ENCODE peak calls at places on chromosomes 13 and 19, in seven cellular contexts. O is thoracic aorta, Q is lung, X is tibial artery, U is breast epithelium, R is brain microvascular endothelial cell, H is small intestine. T is an unnamed sample.

GRCh38 chr13:49214917-49215376 is 5.2 kb upstream of the MLNR start:
- DNase-seq in O (no peak), Q (peak), X (no peak), U (no peak), R (no peak), H (peak), T (peak)

GRCh38 chr19:12778020-12778904 is 2.9 kb upstream of the HOOK2 start:
- DNase-seq in O (no peak), Q (peak), X (peak), U (peak), R (peak), H (peak), T (peak)

GRCh38 chr19:11657307-11657706 is 60.0 kb downstream of the ZNF627 start:
- DNase-seq in O (no peak), Q (no peak), X (no peak), U (no peak), R (no peak), H (peak), T (peak)

GRCh38 chr19:16315825-16316505 is 8.7 kb upstream of the KLF2 start:
- DNase-seq in O (no peak), Q (peak), X (peak), U (no peak), R (peak), H (no peak), T (peak)

GRCh38 chr19:30287973-30288372 is 84.2 kb upstream of the ZNF536 start:
- DNase-seq in O (no peak), Q (no peak), X (no peak), U (no peak), R (no peak), H (no peak), T (no peak)

GRCh38 chr13:44048326-44048725 is 168.6 kb downstream of the LACC1 start:
- DNase-seq in O (no peak), Q (no peak), X (no peak), U (no peak), R (no peak), H (peak), T (no peak)

GRCh38 chr13:40026741-40027140 is 371.3 kb downstream of the COG6 start:
- DNase-seq in O (no peak), Q (no peak), X (no peak), U (no peak), R (no peak), H (no peak), T (no peak)

GRCh38 chr13:109496216-109496615 is 290.2 kb downstream of the IRS2 start:
- DNase-seq in O (no peak), Q (no peak), X (no peak), U (no peak), R (no peak), H (no peak), T (no peak)

GRCh38 chr13:73000027-73000674 is 58.7 kb upstream of the KLF5 start:
- DNase-seq in O (no peak), Q (no peak), X (no peak), U (no peak), R (no peak), H (peak), T (no peak)

GRCh38 chr13:44703371-44703770 is 127.2 kb upstream of the TSC22D1 start:
- DNase-seq in O (no peak), Q (no peak), X (no peak), U (no peak), R (peak), H (no peak), T (no peak)

GRCh38 chr13:81318231-81319019 is 977.5 kb upstream of the SPRY2 start:
- DNase-seq in O (no peak), Q (no peak), X (no peak), U (no peak), R (no peak), H (no peak), T (no peak)

DNA sequence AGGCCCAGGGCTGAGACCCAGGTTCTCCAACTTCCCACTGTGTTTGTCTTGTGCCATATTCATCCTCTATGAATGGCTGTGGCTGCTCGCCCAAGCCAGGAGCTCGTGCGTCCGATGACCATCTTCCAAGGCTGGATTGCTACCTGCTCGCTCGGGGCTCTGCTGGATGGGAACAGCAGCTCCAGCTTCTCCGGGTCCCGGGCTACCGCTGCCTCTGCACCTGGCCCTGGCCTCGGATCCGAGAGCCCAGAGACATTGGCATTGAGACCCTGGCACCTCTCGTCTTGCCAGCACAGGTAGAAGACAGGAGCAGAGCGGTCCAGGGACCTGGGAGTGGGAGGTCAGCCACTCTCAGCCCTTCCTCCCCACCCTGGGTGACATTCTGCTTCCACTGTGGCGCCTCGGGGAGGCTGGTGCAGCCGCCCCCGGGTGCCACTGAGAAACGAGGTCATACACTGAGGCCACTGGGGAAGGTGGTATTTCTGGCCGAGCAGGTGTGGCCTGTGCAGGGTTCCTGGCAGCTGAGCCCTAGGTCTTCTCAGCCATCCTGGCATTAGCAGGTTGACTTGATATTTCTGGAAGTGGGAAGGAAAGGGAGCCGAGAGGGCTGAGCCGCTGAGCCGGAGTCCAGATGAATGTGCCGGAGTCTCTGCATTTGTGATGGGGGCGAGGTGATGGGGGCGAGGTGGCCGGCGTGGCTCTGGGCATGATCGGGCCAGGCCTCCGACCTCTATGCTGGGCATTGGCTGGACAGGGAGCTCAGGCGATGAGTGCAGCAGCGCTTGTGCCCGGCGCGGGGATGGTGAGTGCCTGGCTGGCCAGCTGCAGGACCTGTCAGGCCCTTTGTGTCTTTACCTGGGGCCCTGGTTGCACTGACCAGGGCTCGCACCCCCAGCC is 18.6 kb downstream of the NDUFB7 start:
- DNase-seq in O (no peak), Q (no peak), X (no peak), U (no peak), R (no peak), H (no peak), T (no peak)
- H3K27ac ChIP-seq in O (no peak), Q (no peak), X (no peak), U (peak), R (no peak), H (no peak), T (no peak)

GRCh38 chr19:45779231-45780145 is 2.8 kb downstream of the DMPK start:
- DNase-seq in O (peak), Q (peak), X (peak), U (peak), R (no peak), H (peak), T (peak)
- H3K4me3 ChIP-seq in O (peak), Q (no peak), X (peak), U (peak), R (no peak), H (no peak), T (peak)

DNA sequence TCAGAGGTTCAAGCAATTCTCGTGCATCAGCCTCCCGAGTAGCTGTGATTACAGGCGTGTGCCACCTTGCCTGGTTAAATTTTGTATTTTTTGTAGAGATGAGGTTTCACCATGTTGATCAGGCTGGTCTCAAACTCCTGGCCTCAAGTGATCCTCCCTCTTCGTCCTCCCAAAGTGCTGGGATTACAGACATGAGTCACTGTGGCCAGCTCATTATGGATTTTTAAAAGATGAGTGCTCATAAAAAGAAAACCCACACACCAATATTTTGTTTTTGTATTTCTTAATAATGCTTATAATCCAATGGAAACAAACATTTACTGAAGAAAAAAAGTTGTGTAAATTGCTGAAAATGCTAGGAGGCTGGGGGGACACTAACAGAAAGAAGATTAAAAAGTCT is 5.0 kb upstream of the MICU2 start:
- DNase-seq in O (no peak), Q (no peak), X (no peak), U (no peak), R (no peak), H (no peak), T (no peak)
- H3K27ac ChIP-seq in O (no peak), Q (no peak), X (no peak), U (no peak), R (no peak), H (no peak), T (no peak)

GRCh38 chr13:23578411-23579071 is 8.3 kb downstream of the TNFRSF19 start:
- DNase-seq in O (no peak), Q (peak), X (peak), U (peak), R (peak), H (peak), T (peak)
- H3K4me3 ChIP-seq in O (peak), Q (peak), X (peak), U (peak), R (peak), H (peak), T (peak)

DNA sequence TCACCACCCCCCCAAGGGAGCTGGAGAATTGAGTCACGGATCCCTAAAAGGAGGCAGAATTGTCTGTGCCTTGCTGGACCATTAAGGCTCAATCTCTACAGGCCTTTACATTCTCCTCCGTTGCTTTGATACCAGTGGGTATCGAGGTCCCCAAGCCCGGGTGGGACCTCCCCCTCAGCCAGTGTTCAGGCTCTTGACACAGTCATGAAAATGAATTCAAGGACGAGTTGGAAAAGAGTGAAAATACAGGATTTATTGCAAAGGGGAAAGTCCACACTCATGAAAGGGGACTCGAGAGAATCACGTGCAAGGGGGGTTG is 5.6 kb downstream of the PPP1R15A start:
- DNase-seq in O (no peak), Q (no peak), X (no peak), U (no peak), R (no peak), H (no peak), T (no peak)
- H3K27ac ChIP-seq in O (peak), Q (no peak), X (peak), U (peak), R (no peak), H (peak), T (no peak)

GRCh38 chr19:40213251-40213793 is 4.9 kb downstream of the TTC9B start:
- DNase-seq in O (no peak), Q (no peak), X (no peak), U (no peak), R (no peak), H (no peak), T (no peak)

GRCh38 chr19:40216013-40216776 is 2.0 kb downstream of the TTC9B start:
- DNase-seq in O (no peak), Q (no peak), X (no peak), U (no peak), R (no peak), H (no peak), T (no peak)

GRCh38 chr19:40213882-40214570 is 4.2 kb downstream of the TTC9B start:
- DNase-seq in O (no peak), Q (no peak), X (no peak), U (no peak), R (no peak), H (no peak), T (no peak)

GRCh38 chr19:40216777-40217026 is 1.5 kb downstream of the TTC9B start:
- DNase-seq in O (no peak), Q (no peak), X (no peak), U (no peak), R (no peak), H (peak), T (no peak)

GRCh38 chr19:40214936-40215335 is 3.2 kb downstream of the TTC9B start:
- DNase-seq in O (no peak), Q (no peak), X (no peak), U (no peak), R (no peak), H (no peak), T (no peak)
- H3K4me3 ChIP-seq in O (no peak), Q (no peak), X (no peak), U (no peak), R (no peak), H (no peak), T (no peak)

DNA sequence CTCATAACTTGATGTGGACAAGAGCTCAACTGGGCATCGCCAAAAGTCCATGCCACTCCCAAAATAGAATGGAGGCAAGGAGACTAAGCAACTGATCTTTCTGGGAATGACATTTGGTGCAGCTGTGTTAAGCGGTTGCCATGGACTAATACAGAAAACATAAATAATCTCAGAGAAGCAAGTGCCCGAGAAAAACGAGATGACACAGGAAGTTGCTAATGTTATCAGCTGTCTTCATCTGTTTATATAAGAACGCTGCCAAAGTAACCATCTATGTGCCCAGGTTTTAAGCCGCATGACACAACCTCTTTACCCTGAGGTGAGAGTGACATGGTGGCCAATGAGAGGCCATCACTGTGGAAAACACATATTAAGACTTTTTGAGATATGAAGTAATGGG is 54.9 kb upstream of the SACS start:
- DNase-seq in O (no peak), Q (no peak), X (no peak), U (no peak), R (peak), H (no peak), T (no peak)
- H3K27ac ChIP-seq in O (no peak), Q (no peak), X (no peak), U (no peak), R (peak), H (no peak), T (no peak)

GRCh38 chr19:50717891-50718254 is 1.7 kb downstream of the SHANK1 start:
- DNase-seq in O (no peak), Q (no peak), X (no peak), U (no peak), R (no peak), H (no peak), T (no peak)

GRCh38 chr19:50719119-50719435 is 525 bp downstream of the SHANK1 start:
- DNase-seq in O (no peak), Q (no peak), X (no peak), U (no peak), R (no peak), H (no peak), T (no peak)

GRCh38 chr19:50719566-50719965 is at the start of gene SHANK1:
- DNase-seq in O (no peak), Q (no peak), X (no peak), U (no peak), R (no peak), H (no peak), T (no peak)

GRCh38 chr19:50717026-50717723 is 2.4 kb downstream of the SHANK1 start:
- DNase-seq in O (no peak), Q (no peak), X (no peak), U (no peak), R (no peak), H (no peak), T (no peak)

GRCh38 chr19:50718255-50719118 is 1.1 kb downstream of the SHANK1 start:
- DNase-seq in O (no peak), Q (no peak), X (no peak), U (no peak), R (no peak), H (no peak), T (no peak)
- H3K4me3 ChIP-seq in O (peak), Q (no peak), X (peak), U (peak), R (peak), H (no peak), T (no peak)

GRCh38 chr13:111370147-111370546 is 49.7 kb downstream of the TEX29 start:
- DNase-seq in O (no peak), Q (no peak), X (no peak), U (no peak), R (no peak), H (no peak), T (no peak)

GRCh38 chr13:111367340-111367739 is 46.9 kb downstream of the TEX29 start:
- DNase-seq in O (no peak), Q (peak), X (no peak), U (no peak), R (no peak), H (no peak), T (no peak)

GRCh38 chr13:111370570-111371150 is 50.2 kb downstream of the TEX29 start:
- DNase-seq in O (no peak), Q (peak), X (no peak), U (no peak), R (no peak), H (no peak), T (no peak)

GRCh38 chr13:111365149-111366005 is 44.9 kb downstream of the TEX29 start:
- DNase-seq in O (no peak), Q (peak), X (no peak), U (no peak), R (no peak), H (no peak), T (no peak)

GRCh38 chr13:111368091-111368490 is 47.6 kb downstream of the TEX29 start:
- DNase-seq in O (no peak), Q (peak), X (no peak), U (no peak), R (no peak), H (no peak), T (no peak)
- H3K27ac ChIP-seq in O (no peak), Q (no peak), X (no peak), U (no peak), R (no peak), H (no peak), T (no peak)

T was measured in colonic mucosa.